ENCODE peak calls at places on chromosome 15, in ten cellular contexts. K is uterus; V is CD4-positive, alpha-beta memory T cell; X is esophagus squamous epithelium; G is fibroblast of lung; F is CD8-positive, alpha-beta memory T cell; U is upper lobe of right lung; A is hepatocyte; J is left lung; N is endothelial cell of umbilical vein. W is an unnamed sample.

GRCh38 chr15:52213206-52213605 is 22.0 kb upstream of the GNB5 start:
- DNase-seq in G (no peak), U (no peak), A (no peak), K (no peak), J (no peak), X (no peak), V (no peak), F (no peak), N (no peak), W (no peak)

GRCh38 chr15:38440353-38441129 is 13.4 kb upstream of the FAM98B start:
- DNase-seq in V (no peak), U (no peak), A (peak; percentile 73), G (peak; percentile 32), K (no peak), X (no peak), N (peak; percentile 67), J (no peak), F (peak; percentile 28), W (no peak)

GRCh38 chr15:48695088-48695834 is 49.8 kb upstream of the FBN1 start:
- DNase-seq in G (peak; percentile 98), V (no peak), N (peak; percentile 79), J (no peak), A (no peak), X (no peak), F (no peak), U (no peak), K (no peak), W (no peak)

GRCh38 chr15:68553994-68554715 is 24.6 kb upstream of the CORO2B start:
- DNase-seq in X (no peak), N (peak; percentile 59), V (peak; percentile 51), G (peak; percentile 39), J (peak; percentile 52), U (no peak), K (peak; percentile 80), F (peak; percentile 34), A (peak; percentile 86), W (peak; percentile 70)

GRCh38 chr15:66094331-66094730 is 159.2 kb downstream of the MEGF11 start:
- DNase-seq in U (peak; percentile 37), V (no peak), J (peak; percentile 18), N (no peak), K (no peak), X (no peak), G (no peak), A (no peak), F (no peak), W (no peak)

GRCh38 chr15:48855501-48856440 is 22.2 kb upstream of the EID1 start:
- DNase-seq in A (peak; percentile 49), U (no peak), J (no peak), K (peak; percentile 24), X (no peak), N (peak; percentile 61), F (no peak), V (no peak), G (peak; percentile 82), W (no peak)

GRCh38 chr15:37900286-37901221 is 33.9 kb upstream of the TMCO5A start:
- DNase-seq in N (peak; percentile 47), J (no peak), U (no peak), K (no peak), X (no peak), G (peak; percentile 64), A (peak; percentile 34), F (no peak), V (no peak), W (no peak)

GRCh38 chr15:68210821-68211655 is 5.9 kb upstream of the CALML4 start:
- DNase-seq in G (peak; percentile 20), V (no peak), K (peak; percentile 64), F (peak; percentile 32), N (peak; percentile 53), J (no peak), A (peak; percentile 70), X (no peak), U (peak; percentile 80), W (peak; percentile 79)

GRCh38 chr15:29802411-29802810 is 19.9 kb downstream of the TJP1 start:
- DNase-seq in U (no peak), F (no peak), V (no peak), K (no peak), N (peak; percentile 60), J (no peak), A (no peak), X (no peak), G (no peak), W (no peak)

GRCh38 chr15:29805708-29806104 is 16.6 kb downstream of the TJP1 start:
- DNase-seq in N (no peak), V (no peak), G (no peak), J (no peak), U (no peak), K (no peak), F (no peak), A (no peak), X (no peak), W (no peak)

GRCh38 chr15:29800441-29801366 is 21.6 kb downstream of the TJP1 start:
- DNase-seq in U (no peak), N (peak; percentile 97), X (no peak), A (no peak), G (no peak), V (no peak), F (no peak), K (no peak), J (no peak), W (no peak)

GRCh38 chr15:29799859-29800258 is 22.4 kb downstream of the TJP1 start:
- DNase-seq in F (no peak), K (no peak), U (no peak), A (no peak), X (no peak), V (no peak), N (no peak), J (no peak), G (no peak), W (no peak)

DNA sequence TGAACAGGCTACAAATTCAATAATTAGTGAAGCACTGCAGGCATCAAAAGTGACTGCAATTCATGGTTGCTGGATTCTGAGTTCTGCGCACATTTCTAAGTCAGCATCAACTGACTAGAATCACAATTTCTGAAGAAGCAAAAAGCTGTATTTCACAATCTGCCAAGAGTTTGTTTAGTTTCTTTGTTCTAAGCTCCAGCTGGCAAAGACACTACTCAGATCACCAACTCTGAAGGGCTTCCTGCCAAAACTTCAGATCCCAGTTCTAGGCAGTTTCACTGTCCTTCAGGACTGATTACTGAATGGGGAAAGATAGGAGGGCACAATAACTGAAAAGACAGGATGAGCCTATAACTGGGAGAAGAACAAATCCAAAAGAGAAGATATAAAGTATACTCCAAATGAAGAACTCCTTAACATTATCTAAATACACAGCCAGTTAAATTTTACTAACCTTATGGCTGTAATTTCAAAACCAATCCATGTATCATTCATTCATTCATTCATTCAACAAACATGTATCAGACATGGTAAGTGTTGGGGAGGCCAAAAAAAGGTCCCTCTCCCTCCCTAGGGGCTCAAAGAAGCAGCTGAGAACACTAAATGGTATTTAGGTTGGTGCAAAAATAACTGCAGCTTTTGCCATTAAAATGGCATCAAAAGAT is 17.1 kb downstream of the TJP1 start:
- DNase-seq in A (peak; percentile 39), X (no peak), K (peak; percentile 46), G (peak; percentile 78), J (no peak), V (no peak), F (no peak), U (no peak), N (peak; percentile 81), W (no peak)
- H3K4me1 ChIP-seq in A (peaks cover 24% of the 10 kb centered on the region), X (peaks cover 54% of the 10 kb centered on the region), K (peaks cover 6% of the 10 kb centered on the region), G (peaks cover 15% of the 10 kb centered on the region), J (peaks cover 19% of the 10 kb centered on the region), V (no peaks in the 10 kb centered on the region), F (no peaks in the 10 kb centered on the region), U (peaks cover 35% of the 10 kb centered on the region), N (peaks cover 35% of the 10 kb centered on the region), W (peaks cover 2% of the 10 kb centered on the region)

GRCh38 chr15:73682597-73683090 is 1.5 kb upstream of the CD276 start:
- DNase-seq in G (no peak), V (no peak), X (no peak), K (no peak), N (no peak), A (no peak), J (no peak), F (no peak), U (no peak), W (no peak)

GRCh38 chr15:73685561-73685960 is 1.4 kb downstream of the CD276 start:
- DNase-seq in F (no peak), X (no peak), G (no peak), J (no peak), V (no peak), K (no peak), A (no peak), N (peak; percentile 8), U (no peak), W (no peak)

GRCh38 chr15:73681856-73682596 is 2.2 kb upstream of the CD276 start:
- DNase-seq in J (no peak), G (no peak), X (no peak), F (no peak), K (no peak), N (no peak), A (no peak), V (no peak), U (no peak), W (no peak)

GRCh38 chr15:73683257-73683623 is 943 bp upstream of the CD276 start:
- DNase-seq in V (no peak), U (no peak), G (no peak), K (no peak), J (no peak), A (no peak), N (no peak), F (no peak), X (no peak), W (no peak)

DNA sequence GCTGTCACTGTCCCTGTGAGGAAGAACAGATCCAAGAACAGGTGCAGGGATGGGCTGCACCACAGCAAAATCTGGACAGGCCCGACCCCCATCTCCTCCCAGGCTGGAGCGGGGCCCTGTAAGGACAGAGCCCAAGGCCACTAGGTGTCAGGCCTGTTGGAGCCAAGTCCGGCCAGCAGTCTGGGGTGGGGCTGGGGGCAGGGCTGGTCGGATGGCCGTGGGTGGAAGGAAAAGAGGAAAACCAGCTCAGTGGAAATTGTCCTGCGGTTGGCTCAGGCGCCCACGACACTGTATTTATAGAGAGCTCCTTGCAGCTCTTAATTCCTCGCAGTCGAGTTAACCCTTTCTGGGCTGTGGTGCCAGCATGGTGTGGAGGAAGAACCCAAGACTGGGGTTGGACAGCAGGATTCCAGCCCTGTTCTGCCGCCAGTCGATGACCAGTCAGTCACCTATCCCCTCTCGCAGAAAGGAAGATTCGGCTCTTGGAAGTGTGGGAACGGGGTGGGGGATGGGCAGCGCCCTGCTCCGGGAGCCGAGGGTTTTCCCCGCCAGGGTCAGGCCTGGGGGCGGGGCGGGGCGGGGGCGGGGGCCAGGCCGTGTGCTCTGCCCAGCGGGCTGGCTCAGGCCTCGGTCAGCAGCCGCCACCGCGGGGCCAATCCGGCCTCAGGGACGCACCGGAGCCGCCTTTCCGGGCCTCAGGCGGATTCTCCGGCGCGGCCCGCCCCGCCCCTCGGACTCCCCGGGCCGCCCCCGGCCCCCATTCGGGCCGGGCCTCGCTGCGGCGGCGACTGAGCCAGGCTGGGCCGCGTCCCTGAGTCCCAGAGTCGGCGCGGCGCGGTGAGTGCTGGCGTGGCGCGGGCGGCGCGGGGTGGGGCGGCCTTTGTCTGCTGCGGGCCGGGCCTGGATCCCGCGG is at the start of gene CD276:
- DNase-seq in V (no peak), X (no peak), J (peak; percentile 85), U (peak; percentile 91), A (peak; percentile 89), F (no peak), N (peak; percentile 55), K (peak; percentile 68), G (peak; percentile 76), W (peak; percentile 89)
- H3K4me1 ChIP-seq in V (peaks cover 13% of the 10 kb centered on the region), X (peaks cover 65% of the 10 kb centered on the region), J (peaks cover 25% of the 10 kb centered on the region), U (peaks cover 43% of the 10 kb centered on the region), A (peaks cover 36% of the 10 kb centered on the region), F (no peaks in the 10 kb centered on the region), N (peaks cover 42% of the 10 kb centered on the region), K (peaks cover 13% of the 10 kb centered on the region), G (peaks cover 31% of the 10 kb centered on the region), W (no peaks in the 10 kb centered on the region)

GRCh38 chr15:42494998-42495360 is 455 bp upstream of the SNAP23 start:
- DNase-seq in K (peak; percentile 70), J (peak; percentile 76), G (peak; percentile 77), N (peak; percentile 86), F (peak; percentile 30), U (no peak), V (no peak), X (no peak), A (peak; percentile 74), W (no peak)
- H3K4me1 ChIP-seq in K (peaks cover 13% of the 10 kb centered on the region), J (peaks cover 13% of the 10 kb centered on the region), G (peaks cover 12% of the 10 kb centered on the region), N (peaks cover 62% of the 10 kb centered on the region), F (peaks cover 43% of the 10 kb centered on the region), U (peaks cover 62% of the 10 kb centered on the region), V (peaks cover 44% of the 10 kb centered on the region), X (peaks cover 65% of the 10 kb centered on the region), A (peaks cover 31% of the 10 kb centered on the region), W (peaks cover 8% of the 10 kb centered on the region)

GRCh38 chr15:84907731-84908130 is 23.3 kb downstream of the SLC28A1 start:
- DNase-seq in A (no peak), K (no peak), G (no peak), J (no peak), U (no peak), V (no peak), N (no peak), X (no peak), F (no peak), W (no peak)
- H3K4me1 ChIP-seq in A (peaks cover 26% of the 10 kb centered on the region), K (peaks cover 4% of the 10 kb centered on the region), G (peaks cover 6% of the 10 kb centered on the region), J (no peaks in the 10 kb centered on the region), U (peaks cover 10% of the 10 kb centered on the region), V (no peaks in the 10 kb centered on the region), N (peaks cover 18% of the 10 kb centered on the region), X (peaks cover 53% of the 10 kb centered on the region), F (no peaks in the 10 kb centered on the region), W (peaks cover 9% of the 10 kb centered on the region)

W was measured in aorta.